ENCODE peak calls at places on chromosomes 6 and 20, in ten cellular contexts. One of them, this sample, is unnamed. For H3K4me1, the result is how much of the 10 kb centered on the place peaks cover.

GRCh38 chr6:130467146-130467545 is 101.3 kb downstream of the TMEM200A start:
- ATAC-seq in gastrocnemius medialis: no peak
- ATAC-seq in body of pancreas: no peak
- ATAC-seq in heart right ventricle: no peak
- ATAC-seq in upper lobe of right lung: no peak
- ATAC-seq in A549: no peak
- ATAC-seq in upper lobe of left lung: no peak
- ATAC-seq in RWPE2: no peak
- ATAC-seq in mucosa of descending colon: no peak
- ATAC-seq in K562: no peak
- ATAC-seq in this sample: no peak

GRCh38 chr20:5127859-5128409 is 1.1 kb downstream of the CDS2 start:
- ATAC-seq in body of pancreas: no peak
- ATAC-seq in heart right ventricle: no peak
- ATAC-seq in upper lobe of right lung: no peak
- ATAC-seq in RWPE2: no peak
- ATAC-seq in gastrocnemius medialis: peak
- ATAC-seq in K562: no peak
- ATAC-seq in upper lobe of left lung: no peak
- ATAC-seq in mucosa of descending colon: no peak
- ATAC-seq in A549: peak
- ATAC-seq in this sample: no peak

GRCh38 chr6:142927274-142927586 is 17.7 kb downstream of the HIVEP2 start:
- ATAC-seq in K562: no peak
- ATAC-seq in gastrocnemius medialis: peak
- ATAC-seq in RWPE2: no peak
- ATAC-seq in upper lobe of left lung: no peak
- ATAC-seq in upper lobe of right lung: no peak
- ATAC-seq in heart right ventricle: no peak
- ATAC-seq in A549: no peak
- ATAC-seq in mucosa of descending colon: no peak
- ATAC-seq in body of pancreas: no peak
- ATAC-seq in this sample: no peak

GRCh38 chr6:138007014-138007472 is 100.2 kb downstream of the PERP start:
- ATAC-seq in RWPE2: peak
- ATAC-seq in A549: peak
- ATAC-seq in upper lobe of left lung: peak
- ATAC-seq in heart right ventricle: no peak
- ATAC-seq in K562: peak
- ATAC-seq in upper lobe of right lung: peak
- ATAC-seq in mucosa of descending colon: peak
- ATAC-seq in gastrocnemius medialis: no peak
- ATAC-seq in body of pancreas: no peak
- ATAC-seq in this sample: no peak

GRCh38 chr6:29705389-29706231 is 17.6 kb upstream of the HLA-F start:
- ATAC-seq in RWPE2: peak
- ATAC-seq in upper lobe of left lung: peak
- ATAC-seq in upper lobe of right lung: peak
- ATAC-seq in A549: peak
- ATAC-seq in heart right ventricle: no peak
- ATAC-seq in gastrocnemius medialis: no peak
- ATAC-seq in body of pancreas: peak
- ATAC-seq in K562: peak
- ATAC-seq in mucosa of descending colon: peak
- ATAC-seq in this sample: no peak

GRCh38 chr6:137181876-137182653 is 8.6 kb upstream of the IL22RA2 start:
- ATAC-seq in K562: no peak
- ATAC-seq in mucosa of descending colon: no peak
- ATAC-seq in body of pancreas: no peak
- ATAC-seq in gastrocnemius medialis: no peak
- ATAC-seq in upper lobe of right lung: no peak
- ATAC-seq in RWPE2: no peak
- ATAC-seq in heart right ventricle: no peak
- ATAC-seq in A549: no peak
- ATAC-seq in upper lobe of left lung: no peak
- ATAC-seq in this sample: no peak

GRCh38 chr6:116316772-116317467 is 37.2 kb upstream of the TSPYL1 start:
- ATAC-seq in upper lobe of left lung: peak
- ATAC-seq in upper lobe of right lung: no peak
- ATAC-seq in body of pancreas: no peak
- ATAC-seq in RWPE2: no peak
- ATAC-seq in mucosa of descending colon: no peak
- ATAC-seq in gastrocnemius medialis: peak
- ATAC-seq in heart right ventricle: peak
- ATAC-seq in A549: no peak
- ATAC-seq in K562: peak
- ATAC-seq in this sample: peak

GRCh38 chr6:161356167-161356844 is 82.4 kb upstream of the AGPAT4 start:
- ATAC-seq in gastrocnemius medialis: no peak
- ATAC-seq in upper lobe of left lung: peak
- ATAC-seq in mucosa of descending colon: no peak
- ATAC-seq in body of pancreas: no peak
- ATAC-seq in K562: peak
- ATAC-seq in heart right ventricle: no peak
- ATAC-seq in upper lobe of right lung: peak
- ATAC-seq in A549: no peak
- ATAC-seq in RWPE2: no peak
- ATAC-seq in this sample: no peak

GRCh38 chr20:63005862-63006564 is 751 bp downstream of the BHLHE23 start:
- ATAC-seq in body of pancreas: no peak
- ATAC-seq in K562: no peak
- ATAC-seq in upper lobe of right lung: no peak
- ATAC-seq in gastrocnemius medialis: no peak
- ATAC-seq in mucosa of descending colon: peak
- ATAC-seq in RWPE2: peak
- ATAC-seq in upper lobe of left lung: no peak
- ATAC-seq in heart right ventricle: no peak
- ATAC-seq in A549: peak
- ATAC-seq in this sample: no peak
- H3K4me1 ChIP-seq in body of pancreas: under half
- H3K4me1 ChIP-seq in K562: under half
- H3K4me1 ChIP-seq in upper lobe of right lung: under half
- H3K4me1 ChIP-seq in gastrocnemius medialis: under half
- H3K4me1 ChIP-seq in mucosa of descending colon: under half
- H3K4me1 ChIP-seq in RWPE2: under half
- H3K4me1 ChIP-seq in upper lobe of left lung: under half
- H3K4me1 ChIP-seq in heart right ventricle: under half
- H3K4me1 ChIP-seq in A549: under half
- H3K4me1 ChIP-seq in this sample: half or more

GRCh38 chr20:45426621-45427020 is 10.7 kb downstream of the PIGT start:
- ATAC-seq in upper lobe of left lung: peak
- ATAC-seq in heart right ventricle: peak
- ATAC-seq in body of pancreas: peak
- ATAC-seq in mucosa of descending colon: peak
- ATAC-seq in RWPE2: no peak
- ATAC-seq in A549: no peak
- ATAC-seq in gastrocnemius medialis: no peak
- ATAC-seq in upper lobe of right lung: no peak
- ATAC-seq in K562: peak
- ATAC-seq in this sample: peak

GRCh38 chr20:45427236-45428149 is 11.6 kb downstream of the PIGT start:
- ATAC-seq in body of pancreas: peak
- ATAC-seq in K562: peak
- ATAC-seq in upper lobe of right lung: peak
- ATAC-seq in mucosa of descending colon: peak
- ATAC-seq in heart right ventricle: peak
- ATAC-seq in upper lobe of left lung: peak
- ATAC-seq in gastrocnemius medialis: no peak
- ATAC-seq in RWPE2: peak
- ATAC-seq in A549: peak
- ATAC-seq in this sample: no peak

GRCh38 chr20:45420125-45420524 is 4.2 kb downstream of the PIGT start:
- ATAC-seq in K562: no peak
- ATAC-seq in mucosa of descending colon: no peak
- ATAC-seq in body of pancreas: no peak
- ATAC-seq in A549: no peak
- ATAC-seq in upper lobe of left lung: no peak
- ATAC-seq in gastrocnemius medialis: no peak
- ATAC-seq in heart right ventricle: no peak
- ATAC-seq in RWPE2: no peak
- ATAC-seq in upper lobe of right lung: no peak
- ATAC-seq in this sample: no peak

GRCh38 chr20:45425561-45425960 is 9.6 kb downstream of the PIGT start:
- ATAC-seq in mucosa of descending colon: no peak
- ATAC-seq in upper lobe of left lung: no peak
- ATAC-seq in gastrocnemius medialis: no peak
- ATAC-seq in upper lobe of right lung: no peak
- ATAC-seq in RWPE2: peak
- ATAC-seq in body of pancreas: no peak
- ATAC-seq in A549: no peak
- ATAC-seq in heart right ventricle: no peak
- ATAC-seq in K562: no peak
- ATAC-seq in this sample: no peak

DNA sequence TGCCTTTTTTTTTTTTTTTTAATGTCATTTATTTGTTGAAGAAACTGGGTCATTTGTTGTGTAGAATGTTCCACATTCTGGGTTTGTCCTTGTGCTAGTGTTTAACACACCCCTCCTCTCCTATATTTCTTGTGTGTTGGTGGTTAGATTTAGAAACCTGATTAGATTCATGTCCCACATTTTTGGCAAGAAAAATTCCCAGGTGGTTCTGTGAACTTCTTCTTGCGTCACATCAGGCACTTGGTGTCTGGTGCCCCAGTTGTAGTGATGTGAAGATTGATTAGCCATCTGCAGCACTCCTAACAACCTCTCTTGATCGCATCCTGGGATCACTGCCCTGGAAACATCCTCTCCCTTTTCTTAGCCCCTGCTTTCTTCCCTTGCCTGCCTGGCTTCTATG is 7.8 kb downstream of the PIGT start:
- ATAC-seq in gastrocnemius medialis: no peak
- ATAC-seq in heart right ventricle: no peak
- ATAC-seq in K562: no peak
- ATAC-seq in upper lobe of right lung: no peak
- ATAC-seq in upper lobe of left lung: no peak
- ATAC-seq in RWPE2: no peak
- ATAC-seq in A549: no peak
- ATAC-seq in mucosa of descending colon: no peak
- ATAC-seq in body of pancreas: no peak
- ATAC-seq in this sample: no peak
- TF ChIP-seq CTCF in gastrocnemius medialis: no peak
- TF ChIP-seq CTCF in heart right ventricle: no peak
- TF ChIP-seq CTCF in K562: no peak
- TF ChIP-seq CTCF in upper lobe of right lung: no peak
- TF ChIP-seq CTCF in upper lobe of left lung: no peak
- TF ChIP-seq CTCF in RWPE2: no peak
- TF ChIP-seq CTCF in A549: no peak
- TF ChIP-seq CTCF in mucosa of descending colon: no peak
- TF ChIP-seq CTCF in body of pancreas: no peak
- TF ChIP-seq CTCF in this sample: no peak

GRCh38 chr6:44059359-44060342 is 67.6 kb downstream of the MRPL14 start:
- ATAC-seq in body of pancreas: no peak
- ATAC-seq in upper lobe of left lung: no peak
- ATAC-seq in A549: no peak
- ATAC-seq in K562: no peak
- ATAC-seq in gastrocnemius medialis: no peak
- ATAC-seq in RWPE2: no peak
- ATAC-seq in heart right ventricle: peak
- ATAC-seq in mucosa of descending colon: no peak
- ATAC-seq in upper lobe of right lung: no peak
- ATAC-seq in this sample: no peak

GRCh38 chr6:44056392-44057237 is 70.6 kb downstream of the MRPL14 start:
- ATAC-seq in body of pancreas: no peak
- ATAC-seq in RWPE2: no peak
- ATAC-seq in heart right ventricle: no peak
- ATAC-seq in gastrocnemius medialis: no peak
- ATAC-seq in mucosa of descending colon: no peak
- ATAC-seq in A549: no peak
- ATAC-seq in K562: no peak
- ATAC-seq in upper lobe of left lung: no peak
- ATAC-seq in upper lobe of right lung: no peak
- ATAC-seq in this sample: no peak

GRCh38 chr6:44057931-44058616 is 69.2 kb downstream of the MRPL14 start:
- ATAC-seq in upper lobe of left lung: no peak
- ATAC-seq in A549: no peak
- ATAC-seq in mucosa of descending colon: no peak
- ATAC-seq in heart right ventricle: no peak
- ATAC-seq in RWPE2: no peak
- ATAC-seq in upper lobe of right lung: no peak
- ATAC-seq in body of pancreas: no peak
- ATAC-seq in K562: no peak
- ATAC-seq in gastrocnemius medialis: no peak
- ATAC-seq in this sample: no peak

GRCh38 chr6:44058617-44059358 is 68.5 kb downstream of the MRPL14 start:
- ATAC-seq in upper lobe of right lung: peak
- ATAC-seq in K562: peak
- ATAC-seq in upper lobe of left lung: peak
- ATAC-seq in gastrocnemius medialis: peak
- ATAC-seq in body of pancreas: peak
- ATAC-seq in heart right ventricle: peak
- ATAC-seq in RWPE2: peak
- ATAC-seq in A549: peak
- ATAC-seq in mucosa of descending colon: peak
- ATAC-seq in this sample: peak

DNA sequence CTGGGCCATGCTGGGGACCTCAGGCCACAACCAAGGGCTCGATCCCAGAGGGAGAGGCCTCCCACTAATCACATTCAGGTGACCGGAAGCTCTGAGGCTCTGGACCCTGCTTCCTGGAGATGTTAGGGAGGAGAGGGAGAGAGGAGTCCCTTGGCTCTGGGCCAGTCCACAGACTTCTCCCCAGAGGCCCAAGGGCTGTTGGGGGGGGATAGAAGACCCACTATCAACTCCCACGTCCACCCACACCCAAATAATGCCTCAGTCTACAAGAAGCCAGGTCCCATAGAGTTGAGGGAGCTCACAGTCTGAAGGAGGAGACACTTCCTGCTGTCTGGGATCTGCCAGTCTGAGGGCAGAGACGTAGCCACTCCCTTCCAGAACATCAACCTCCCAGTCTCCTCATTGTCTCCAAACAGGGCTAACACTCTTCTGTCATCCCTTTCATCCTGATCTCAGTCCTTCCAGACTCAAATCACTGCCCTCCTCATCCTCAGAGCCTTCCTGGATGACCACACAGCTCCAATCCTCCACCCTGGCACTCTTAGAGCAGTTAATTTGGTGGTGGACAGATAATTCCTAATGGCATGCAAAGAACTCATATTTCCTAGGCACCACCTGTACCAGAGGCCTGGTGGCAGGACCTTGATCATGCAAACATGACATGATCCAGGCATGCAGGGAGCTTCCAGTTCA is 69.9 kb downstream of the MRPL14 start:
- ATAC-seq in heart right ventricle: no peak
- ATAC-seq in upper lobe of right lung: no peak
- ATAC-seq in RWPE2: no peak
- ATAC-seq in mucosa of descending colon: no peak
- ATAC-seq in upper lobe of left lung: no peak
- ATAC-seq in body of pancreas: no peak
- ATAC-seq in gastrocnemius medialis: no peak
- ATAC-seq in A549: no peak
- ATAC-seq in K562: no peak
- ATAC-seq in this sample: no peak
- H3K4me1 ChIP-seq in heart right ventricle: under half
- H3K4me1 ChIP-seq in upper lobe of right lung: under half
- H3K4me1 ChIP-seq in RWPE2: half or more
- H3K4me1 ChIP-seq in mucosa of descending colon: under half
- H3K4me1 ChIP-seq in upper lobe of left lung: under half
- H3K4me1 ChIP-seq in body of pancreas: under half
- H3K4me1 ChIP-seq in gastrocnemius medialis: under half
- H3K4me1 ChIP-seq in A549: half or more
- H3K4me1 ChIP-seq in K562: under half
- H3K4me1 ChIP-seq in this sample: half or more

DNA sequence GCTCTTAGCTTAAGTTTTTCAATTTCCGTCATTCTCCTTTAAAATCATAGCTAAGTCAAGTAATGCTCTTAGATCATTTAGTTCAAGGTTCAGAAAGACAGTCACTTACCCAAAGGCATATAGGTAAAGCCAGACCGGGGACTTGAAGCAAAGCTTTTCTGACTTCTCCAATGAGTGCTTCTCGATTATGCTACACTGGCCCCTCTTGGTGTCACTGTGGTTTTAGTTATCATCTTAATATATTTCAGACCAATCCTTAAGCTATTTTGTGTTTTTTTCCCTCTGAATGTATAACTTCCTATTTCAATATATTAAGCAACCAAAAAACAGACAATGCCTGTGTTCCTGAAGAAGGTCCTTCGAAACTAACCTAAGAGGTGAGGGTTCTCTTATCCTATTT is 3.8 kb downstream of the PRDM1 start:
- ATAC-seq in A549: no peak
- ATAC-seq in gastrocnemius medialis: no peak
- ATAC-seq in upper lobe of right lung: no peak
- ATAC-seq in heart right ventricle: no peak
- ATAC-seq in K562: peak
- ATAC-seq in RWPE2: no peak
- ATAC-seq in body of pancreas: no peak
- ATAC-seq in upper lobe of left lung: no peak
- ATAC-seq in mucosa of descending colon: no peak
- ATAC-seq in this sample: no peak
- TF ChIP-seq CTCF in A549: no peak
- TF ChIP-seq CTCF in gastrocnemius medialis: no peak
- TF ChIP-seq CTCF in upper lobe of right lung: peak
- TF ChIP-seq CTCF in heart right ventricle: peak
- TF ChIP-seq CTCF in K562: peak
- TF ChIP-seq CTCF in RWPE2: peak
- TF ChIP-seq CTCF in body of pancreas: no peak
- TF ChIP-seq CTCF in upper lobe of left lung: no peak
- TF ChIP-seq CTCF in mucosa of descending colon: no peak
- TF ChIP-seq CTCF in this sample: no peak

This sample was measured in gastroesophageal sphincter.